ENCODE peak calls at places on chromosomes 7 and 10, in five cellular contexts. J is NCI-H2081; L is stimulated activated CD8-positive, alpha-beta memory T cell treated with anti-CD3 and anti-CD28 coated beads, Interleukin-2, amount 100 ng/mL, for 48 hours; N is retina; I is stimulated activated CD4-positive, alpha-beta T cell treated with anti-CD3 and anti-CD28 coated beads, Interleukin-1b, Interleukin-23, amount 100 ng/mL, for 48 hours. M is an unnamed sample.

GRCh38 chr10:71868192-71868697 is 17.2 kb upstream of the PSAP start:
- DNase-seq in J (no peak), L (no peak), N (no peak), I (no peak), M (no peak)

GRCh38 chr10:84156768-84157167 is 16.8 kb upstream of the GPR15LG start:
- DNase-seq in J (no peak), L (peak; percentile 39), N (peak; percentile 22), I (peak; percentile 62), M (no peak)

GRCh38 chr10:131657318-131657984 is 243.4 kb upstream of the PPP2R2D start:
- DNase-seq in J (no peak), L (no peak), N (no peak), I (no peak), M (no peak)

GRCh38 chr10:59682986-59683937 is 26.4 kb downstream of the SLC16A9 start:
- DNase-seq in J (no peak), L (no peak), N (no peak), I (no peak), M (no peak)

GRCh38 chr10:121904888-121905287 is 22.9 kb downstream of the ATE1 start:
- DNase-seq in J (no peak), L (no peak), N (no peak), I (no peak), M (no peak)

GRCh38 chr7:66699998-66700397 is 40.5 kb upstream of the RABGEF1 start:
- DNase-seq in J (no peak), L (no peak), N (no peak), I (no peak), M (no peak)

GRCh38 chr10:97977673-97978072 is 52.7 kb downstream of the CRTAC1 start:
- DNase-seq in J (no peak), L (no peak), N (no peak), I (no peak), M (no peak)

GRCh38 chr7:5997210-5997808 is 11.5 kb downstream of the PMS2 start:
- DNase-seq in J (peak; percentile 60), L (no peak), N (peak; percentile 56), I (peak; percentile 11), M (peak; percentile 45)

GRCh38 chr7:142992427-142992826 is 30.3 kb upstream of the KEL start:
- DNase-seq in J (no peak), L (no peak), N (no peak), I (no peak), M (no peak)

GRCh38 chr10:44517635-44518034 is 132.7 kb upstream of the CXCL12 start:
- DNase-seq in J (no peak), L (no peak), N (no peak), I (peak; percentile 2), M (no peak)

GRCh38 chr10:128694532-128694931 is 568.3 kb upstream of the MKI67 start:
- DNase-seq in J (no peak), L (no peak), N (peak; percentile 51), I (no peak), M (no peak)

GRCh38 chr7:141012044-141012685 is 2.6 kb downstream of the MRPS33 start:
- DNase-seq in J (peak; percentile 84), L (peak; percentile 62), N (peak; percentile 77), I (peak; percentile 77), M (peak; percentile 56)

GRCh38 chr10:96118604-96119450 is 11.3 kb upstream of the ZNF518A start:
- DNase-seq in J (no peak), L (no peak), N (peak; percentile 2), I (no peak), M (no peak)

GRCh38 chr10:105706281-105707026 is 1065.4 kb downstream of the SORCS3 start:
- DNase-seq in J (no peak), L (no peak), N (no peak), I (no peak), M (no peak)

GRCh38 chr10:31064334-31064733 is 32.7 kb upstream of the ZNF438 start:
- DNase-seq in J (no peak), L (no peak), N (no peak), I (no peak), M (no peak)

GRCh38 chr10:61662794-61663259 is at the start of gene CABCOCO1:
- DNase-seq in J (peak; percentile 43), L (no peak), N (peak; percentile 95), I (no peak), M (peak; percentile 73)